ENCODE peak calls at places on chromosomes 13 and 19, in nine cellular contexts. W is psoas muscle; Q is testis; P is A549; E is esophagus muscularis mucosa; M is CD8-positive, alpha-beta T cell; A is fibroblast of lung; F is hepatocyte; Y is H9. Z is an unnamed sample. For H3K4me1, the result is how much of the 10 kb centered on the place peaks cover.

GRCh38 chr19:50843701-50844221 is 10.4 kb upstream of the KLK15 start:
- DNase-seq in F (no peak), M (no peak), W (no peak), Y (no peak), A (no peak), E (no peak), P (no peak), Q (no peak), Z (no peak)

GRCh38 chr13:24217601-24218281 is 57.2 kb downstream of the SPATA13 start:
- DNase-seq in M (no peak), Y (peak), E (no peak), W (no peak), P (peak), Q (no peak), A (no peak), F (peak), Z (no peak)

GRCh38 chr13:98384739-98385138 is 192.2 kb downstream of the STK24 start:
- DNase-seq in Y (no peak), F (no peak), A (peak), E (no peak), W (no peak), M (no peak), Q (no peak), P (no peak), Z (no peak)

GRCh38 chr19:13850910-13851753 is 25.8 kb upstream of the NANOS3 start:
- DNase-seq in W (peak), Q (no peak), F (peak), M (peak), A (peak), Y (peak), E (peak), P (peak), Z (peak)

GRCh38 chr13:99992376-99992775 is 10.8 kb downstream of the ZIC2 start:
- DNase-seq in M (no peak), E (no peak), A (no peak), Y (no peak), F (no peak), W (no peak), P (no peak), Q (no peak), Z (no peak)

GRCh38 chr19:15285896-15286591 is 46.3 kb downstream of the BRD4 start:
- DNase-seq in M (no peak), F (no peak), E (no peak), Q (no peak), Y (no peak), W (no peak), P (no peak), A (no peak), Z (no peak)

GRCh38 chr13:107099661-107100060 is 531.7 kb upstream of the ARGLU1 start:
- DNase-seq in W (no peak), P (no peak), M (no peak), F (no peak), Y (no peak), E (no peak), Q (no peak), A (peak), Z (no peak)

GRCh38 chr13:27293873-27294515 is 23.4 kb downstream of the RASL11A start:
- DNase-seq in E (no peak), W (no peak), M (peak), A (no peak), P (no peak), Q (no peak), Y (no peak), F (no peak), Z (no peak)

GRCh38 chr13:95607363-95607762 is 37.1 kb downstream of the DZIP1 start:
- DNase-seq in Q (no peak), A (peak), E (no peak), W (no peak), Y (no peak), P (peak), F (no peak), M (no peak), Z (no peak)

GRCh38 chr13:33296793-33297425 is 11.4 kb upstream of the STARD13 start:
- DNase-seq in P (no peak), F (peak), M (no peak), E (no peak), W (no peak), A (no peak), Y (no peak), Q (no peak), Z (no peak)

GRCh38 chr19:12596927-12597548 is 13.6 kb downstream of the ZNF490 start:
- DNase-seq in Y (no peak), F (no peak), E (no peak), A (no peak), M (no peak), W (no peak), P (no peak), Q (peak), Z (peak)

GRCh38 chr13:26340812-26341211 is 86.9 kb downstream of the CDK8 start:
- DNase-seq in F (no peak), P (no peak), Y (no peak), W (no peak), Q (no peak), E (no peak), A (no peak), M (no peak), Z (no peak)

GRCh38 chr13:29911781-29912478 is 61.5 kb upstream of the UBL3 start:
- DNase-seq in Q (no peak), P (no peak), M (no peak), Y (no peak), E (no peak), F (no peak), W (no peak), A (no peak), Z (no peak)

GRCh38 chr19:7227735-7228134 is 66.5 kb downstream of the INSR start:
- DNase-seq in E (no peak), A (no peak), W (no peak), P (no peak), F (no peak), Y (no peak), Q (no peak), M (no peak), Z (no peak)

DNA sequence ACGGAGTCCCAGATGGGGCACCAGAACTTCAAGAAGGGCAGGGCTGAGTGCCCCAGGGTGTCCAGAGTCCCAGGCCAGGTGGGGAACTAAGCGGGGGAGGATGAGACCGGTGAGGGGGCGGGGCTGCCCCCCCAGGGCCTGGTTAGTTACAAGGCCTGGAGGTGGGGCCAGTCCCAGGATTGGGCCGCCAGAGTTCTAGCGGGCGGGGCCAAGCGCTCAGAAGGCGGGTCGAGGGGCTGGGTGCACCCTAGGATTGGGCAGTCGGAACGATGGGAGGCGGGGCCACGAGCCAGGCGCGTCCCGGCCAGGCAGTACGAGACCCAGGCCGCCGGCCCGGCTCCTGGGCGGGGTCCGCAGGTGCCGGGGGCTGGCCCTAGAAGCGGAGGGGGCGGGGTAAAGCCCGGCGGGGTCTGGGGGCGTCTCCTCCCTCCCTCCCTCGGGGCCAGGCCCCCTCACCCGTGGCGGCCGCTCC is 571 bp downstream of the ZNF653 start:
- DNase-seq in W (peak), E (peak), Q (peak), A (peak), M (peak), Y (peak), P (peak), F (peak), Z (peak)
- TF ChIP-seq CTCF in W (no peak), E (no peak), Q (no peak), A (no peak), M (no peak), Y (no peak), P (no peak), F (no peak), Z (no peak)

GRCh38 chr19:39131255-39131755 is 5.7 kb downstream of the PAK4 start:
- DNase-seq in M (no peak), A (no peak), Y (no peak), E (no peak), F (no peak), P (no peak), W (peak), Q (no peak), Z (no peak)
- H3K4me1 ChIP-seq in M (under half), A (under half), Y (under half), E (half or more), F (half or more), P (under half), W (under half), Q (half or more), Z (under half)

DNA sequence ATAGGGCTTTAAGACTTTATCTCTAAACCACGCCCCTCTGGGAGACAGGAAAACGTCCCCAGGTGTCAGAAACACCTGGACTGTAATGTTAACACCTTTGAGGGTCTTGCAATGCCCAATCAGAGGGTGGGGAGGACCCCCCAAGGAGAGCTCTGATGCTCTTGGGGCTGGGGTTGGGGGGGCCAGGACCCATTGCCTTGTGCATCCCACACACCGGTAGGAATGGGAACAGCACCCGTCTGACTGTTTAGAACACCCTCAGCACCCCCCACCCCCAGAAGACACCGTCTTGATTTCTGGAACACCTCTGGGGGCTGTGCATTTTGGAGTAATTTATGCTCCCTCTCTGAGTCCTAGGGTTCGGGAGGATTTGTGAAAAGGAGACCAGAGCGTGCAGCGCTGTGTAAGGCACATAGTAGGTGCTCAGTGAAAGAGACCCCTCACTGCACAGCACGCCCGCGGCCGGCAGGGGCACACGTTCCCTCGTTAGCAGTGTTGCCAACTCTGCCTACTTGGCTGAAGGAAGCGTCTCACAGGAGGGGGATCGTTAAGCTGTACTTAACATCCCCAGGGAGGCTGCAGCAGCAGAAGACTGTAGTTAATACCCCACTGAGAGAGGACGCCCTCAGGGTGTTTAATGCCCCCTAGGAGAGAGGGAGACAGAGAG is 2.8 kb upstream of the ERFL start:
- DNase-seq in A (no peak), Y (peak), W (no peak), P (no peak), Q (no peak), M (no peak), E (no peak), F (no peak), Z (no peak)
- TF ChIP-seq CTCF in A (peak), Y (peak), W (no peak), P (peak), Q (no peak), M (peak), E (no peak), F (peak), Z (no peak)

GRCh38 chr13:110410000-110410399 is 102.9 kb downstream of the COL4A2 start:
- DNase-seq in E (no peak), W (no peak), Q (no peak), P (no peak), Y (no peak), F (no peak), A (no peak), M (no peak), Z (no peak)

GRCh38 chr13:110410906-110411305 is 103.8 kb downstream of the COL4A2 start:
- DNase-seq in E (no peak), F (no peak), W (no peak), M (no peak), Q (no peak), A (no peak), Y (no peak), P (no peak), Z (no peak)

GRCh38 chr13:110412132-110412912 is 105.2 kb downstream of the COL4A2 start:
- DNase-seq in Y (peak), M (peak), E (peak), F (peak), A (peak), P (peak), Q (peak), W (peak), Z (peak)

GRCh38 chr13:110409581-110409992 is 102.5 kb downstream of the COL4A2 start:
- DNase-seq in Y (no peak), A (peak), E (no peak), W (no peak), Q (no peak), M (no peak), F (no peak), P (no peak), Z (no peak)

GRCh38 chr13:110411316-110412105 is 104.4 kb downstream of the COL4A2 start:
- DNase-seq in P (no peak), E (no peak), Y (no peak), A (no peak), Q (no peak), F (no peak), W (no peak), M (no peak), Z (no peak)
- H3K4me1 ChIP-seq in P (under half), E (half or more), Y (under half), A (half or more), Q (under half), F (under half), W (under half), M (under half), Z (under half)

GRCh38 chr19:29777916-29778315 is 33.9 kb upstream of the CCNE1 start:
- DNase-seq in Y (no peak), W (no peak), Q (no peak), M (no peak), P (no peak), E (no peak), A (no peak), F (no peak), Z (no peak)

GRCh38 chr19:29775575-29775900 is 36.3 kb upstream of the CCNE1 start:
- DNase-seq in Q (no peak), M (no peak), W (no peak), F (peak), A (no peak), E (no peak), Y (no peak), P (no peak), Z (no peak)

GRCh38 chr19:29783627-29784190 is 28.1 kb upstream of the CCNE1 start:
- DNase-seq in Y (no peak), M (no peak), Q (no peak), A (no peak), P (no peak), E (no peak), F (no peak), W (no peak), Z (no peak)

GRCh38 chr19:29781582-29782580 is 29.9 kb upstream of the CCNE1 start:
- DNase-seq in M (no peak), Y (no peak), F (no peak), A (no peak), E (no peak), W (no peak), P (no peak), Q (no peak), Z (no peak)

GRCh38 chr19:29779921-29780320 is 31.9 kb upstream of the CCNE1 start:
- DNase-seq in M (no peak), Y (peak), P (no peak), F (no peak), A (no peak), E (no peak), W (no peak), Q (no peak), Z (no peak)
- TF ChIP-seq CTCF in M (no peak), Y (peak), P (no peak), F (no peak), A (no peak), E (no peak), W (no peak), Q (no peak), Z (no peak)

DNA sequence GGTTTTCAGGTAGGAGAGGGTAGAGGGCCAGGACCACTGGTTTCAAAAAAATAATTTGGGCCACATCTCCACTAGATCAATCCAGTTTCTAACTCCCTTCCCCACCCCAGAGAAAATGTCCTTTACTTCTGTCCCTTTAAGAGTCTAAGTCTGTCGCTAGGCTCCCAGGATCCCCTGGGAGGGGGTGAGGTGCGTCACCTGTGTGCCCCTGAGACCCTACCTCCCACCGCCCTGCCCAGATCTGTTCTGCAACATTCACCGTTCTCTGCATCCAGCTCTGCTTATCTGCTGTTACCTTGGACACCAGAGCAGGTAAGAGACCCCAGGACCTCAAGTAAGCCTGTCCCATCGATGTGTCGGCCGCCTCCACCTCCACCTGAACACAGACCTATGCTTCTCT is at the start of gene GFY:
- DNase-seq in W (no peak), F (no peak), Q (no peak), Y (no peak), M (no peak), A (no peak), P (no peak), E (no peak), Z (no peak)
- H3K4me1 ChIP-seq in W (under half), F (under half), Q (under half), Y (under half), M (half or more), A (under half), P (under half), E (half or more), Z (under half)

GRCh38 chr19:1410136-1410786 is 2.9 kb downstream of the DAZAP1 start:
- DNase-seq in Y (no peak), W (no peak), E (no peak), M (no peak), P (no peak), F (no peak), A (peak), Q (no peak), Z (no peak)

GRCh38 chr19:1407662-1408299 is 395 bp downstream of the DAZAP1 start:
- DNase-seq in A (no peak), M (peak), E (no peak), Y (no peak), F (peak), Q (no peak), W (peak), P (no peak), Z (no peak)

GRCh38 chr19:1409204-1410005 is 2.0 kb downstream of the DAZAP1 start:
- DNase-seq in P (no peak), E (no peak), Y (no peak), M (no peak), W (no peak), Q (no peak), A (no peak), F (no peak), Z (no peak)

GRCh38 chr19:1406818-1407661 is at the start of gene DAZAP1:
- DNase-seq in M (peak), W (peak), A (peak), P (peak), E (peak), Y (peak), F (peak), Q (peak), Z (peak)

GRCh38 chr19:1408300-1409203 is 1.2 kb downstream of the DAZAP1 start:
- DNase-seq in Q (peak), A (peak), Y (no peak), W (peak), F (peak), P (no peak), E (no peak), M (peak), Z (peak)
- TF ChIP-seq CTCF in Q (no peak), A (no peak), Y (no peak), W (no peak), F (no peak), P (no peak), E (no peak), M (no peak), Z (no peak)

GRCh38 chr19:1156830-1157615 is 17.0 kb downstream of the SBNO2 start:
- DNase-seq in P (no peak), A (no peak), Q (no peak), W (peak), M (no peak), Y (no peak), E (no peak), F (no peak), Z (no peak)

GRCh38 chr19:1154731-1155351 is 19.2 kb downstream of the SBNO2 start:
- DNase-seq in Y (no peak), F (peak), M (no peak), E (no peak), W (peak), P (peak), Q (peak), A (peak), Z (peak)

GRCh38 chr19:1156305-1156801 is 17.7 kb downstream of the SBNO2 start:
- DNase-seq in F (no peak), E (no peak), A (no peak), Q (no peak), M (no peak), Y (no peak), W (peak), P (peak), Z (no peak)

GRCh38 chr19:1153891-1154730 is 20.0 kb downstream of the SBNO2 start:
- DNase-seq in A (no peak), M (no peak), E (no peak), F (no peak), W (peak), Q (no peak), P (no peak), Y (no peak), Z (peak)

DNA sequence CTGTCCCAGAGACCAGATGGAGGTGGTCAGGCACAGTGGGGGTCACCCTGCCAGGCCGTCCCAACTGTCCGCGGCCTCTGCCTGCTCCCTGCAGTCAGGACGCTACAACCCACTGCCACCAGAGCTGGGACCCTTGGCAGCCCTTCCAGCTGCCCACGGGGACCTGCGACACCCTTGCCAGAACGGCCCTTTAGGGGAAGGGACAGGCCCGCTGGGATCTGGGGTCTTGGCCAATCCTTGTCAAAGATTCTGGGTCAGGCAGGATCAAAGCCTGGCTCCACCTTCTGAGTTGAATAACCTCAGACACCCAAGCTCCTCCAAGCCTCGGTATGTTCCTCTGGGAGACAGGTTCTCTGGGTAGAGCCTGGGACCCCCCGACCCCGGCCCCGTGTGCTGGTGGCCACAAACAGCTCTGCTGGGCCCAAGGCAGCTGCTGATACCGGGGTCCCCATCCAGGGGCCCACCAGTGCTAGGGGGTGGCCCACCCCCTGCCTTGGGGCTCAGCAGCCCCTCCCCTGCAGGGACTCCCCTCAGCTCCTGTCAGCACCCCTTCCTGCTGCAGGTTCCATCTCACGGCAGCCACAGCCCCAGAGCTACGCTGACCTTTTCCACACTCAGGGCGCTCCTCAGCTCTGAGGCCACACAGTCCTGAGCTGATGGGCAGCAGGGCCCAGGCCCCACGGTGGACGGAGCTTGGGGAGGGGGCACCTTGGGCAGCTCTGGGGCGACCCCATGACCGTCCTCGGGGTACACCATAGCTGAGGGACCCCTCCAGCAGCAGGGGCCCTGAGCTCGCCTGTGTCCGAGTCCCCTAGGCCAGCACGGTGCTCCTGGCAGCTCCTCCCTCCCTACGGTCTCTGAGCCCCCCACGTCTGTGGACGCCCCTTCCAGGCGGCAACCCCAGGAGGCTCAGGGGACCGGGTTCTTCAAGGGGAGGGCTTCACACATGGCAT is 18.4 kb downstream of the SBNO2 start:
- DNase-seq in M (no peak), E (no peak), A (no peak), W (no peak), P (peak), F (no peak), Y (no peak), Q (no peak), Z (no peak)
- H3K4me1 ChIP-seq in M (under half), E (half or more), A (under half), W (under half), P (under half), F (under half), Y (under half), Q (under half), Z (under half)

DNA sequence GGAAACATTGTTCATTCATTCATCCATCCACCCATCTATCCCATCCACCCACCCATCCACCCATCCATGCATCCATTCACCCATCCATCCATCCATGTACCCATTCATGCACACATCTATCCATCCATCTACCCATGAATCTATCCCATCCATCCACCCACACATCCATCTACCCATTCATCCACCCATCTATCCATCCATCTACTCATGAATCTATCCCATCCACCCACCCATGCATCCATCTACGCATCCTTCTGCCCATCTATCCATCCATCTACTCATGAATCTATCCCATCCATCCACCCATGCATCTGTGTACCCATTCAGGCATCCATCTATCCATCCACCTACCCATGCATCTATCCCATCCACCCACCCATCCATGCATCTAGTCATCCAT is 51.6 kb upstream of the URI1 start:
- DNase-seq in Y (no peak), A (no peak), M (no peak), P (no peak), Q (no peak), E (no peak), F (no peak), W (no peak), Z (no peak)
- TF ChIP-seq CTCF in Y (no peak), A (no peak), M (no peak), P (no peak), Q (no peak), E (no peak), F (no peak), W (no peak), Z (no peak)